ENCODE peak calls at places on chromosomes 3 and 15, in seven cellular contexts. One of them, this sample, is unnamed.

GRCh38 chr15:38671675-38672141 is 107.1 kb upstream of the RASGRP1 start:
- DNase-seq in mesenteric fat pad: no peak
- DNase-seq in A172: no peak
- DNase-seq in stomach: no peak
- DNase-seq in fibroblast of pulmonary artery: no peak
- DNase-seq in activated naive CD4-positive, alpha-beta T cell treated with Interleukin-2 at 50 U/mL for 16 hours: peak; percentile 50
- DNase-seq in lung microvascular endothelial cell: no peak
- DNase-seq in this sample: no peak

GRCh38 chr15:101712078-101712477 is 12.2 kb downstream of the TARS3 start:
- DNase-seq in mesenteric fat pad: no peak
- DNase-seq in A172: no peak
- DNase-seq in stomach: no peak
- DNase-seq in fibroblast of pulmonary artery: no peak
- DNase-seq in activated naive CD4-positive, alpha-beta T cell treated with Interleukin-2 at 50 U/mL for 16 hours: no peak
- DNase-seq in lung microvascular endothelial cell: no peak
- DNase-seq in this sample: no peak

GRCh38 chr3:10949197-10949596 is 43.4 kb upstream of the SLC6A1 start:
- DNase-seq in mesenteric fat pad: no peak
- DNase-seq in A172: no peak
- DNase-seq in stomach: no peak
- DNase-seq in fibroblast of pulmonary artery: no peak
- DNase-seq in activated naive CD4-positive, alpha-beta T cell treated with Interleukin-2 at 50 U/mL for 16 hours: no peak
- DNase-seq in lung microvascular endothelial cell: no peak
- DNase-seq in this sample: peak; percentile 78

GRCh38 chr15:77834276-77834990 is 201.7 kb upstream of the LINGO1 start:
- DNase-seq in mesenteric fat pad: no peak
- DNase-seq in A172: no peak
- DNase-seq in stomach: no peak
- DNase-seq in fibroblast of pulmonary artery: no peak
- DNase-seq in activated naive CD4-positive, alpha-beta T cell treated with Interleukin-2 at 50 U/mL for 16 hours: no peak
- DNase-seq in lung microvascular endothelial cell: no peak
- DNase-seq in this sample: no peak

GRCh38 chr3:126119008-126119675 is 35.2 kb upstream of the SLC41A3 start:
- DNase-seq in mesenteric fat pad: peak; percentile 79
- DNase-seq in A172: no peak
- DNase-seq in stomach: peak; percentile 15
- DNase-seq in fibroblast of pulmonary artery: no peak
- DNase-seq in activated naive CD4-positive, alpha-beta T cell treated with Interleukin-2 at 50 U/mL for 16 hours: no peak
- DNase-seq in lung microvascular endothelial cell: no peak
- DNase-seq in this sample: no peak

GRCh38 chr3:151430821-151431484 is 29.9 kb downstream of the IGSF10 start:
- DNase-seq in mesenteric fat pad: no peak
- DNase-seq in A172: no peak
- DNase-seq in stomach: no peak
- DNase-seq in fibroblast of pulmonary artery: peak; percentile 37
- DNase-seq in activated naive CD4-positive, alpha-beta T cell treated with Interleukin-2 at 50 U/mL for 16 hours: no peak
- DNase-seq in lung microvascular endothelial cell: no peak
- DNase-seq in this sample: no peak

GRCh38 chr15:65954289-65954741 is 85.0 kb downstream of the RAB11A start:
- DNase-seq in mesenteric fat pad: no peak
- DNase-seq in A172: peak; percentile 89
- DNase-seq in stomach: no peak
- DNase-seq in fibroblast of pulmonary artery: peak; percentile 80
- DNase-seq in activated naive CD4-positive, alpha-beta T cell treated with Interleukin-2 at 50 U/mL for 16 hours: no peak
- DNase-seq in lung microvascular endothelial cell: peak; percentile 6
- DNase-seq in this sample: no peak

GRCh38 chr15:51307811-51308210 is 30.6 kb downstream of the CYP19A1 start:
- DNase-seq in mesenteric fat pad: no peak
- DNase-seq in A172: no peak
- DNase-seq in stomach: no peak
- DNase-seq in fibroblast of pulmonary artery: peak; percentile 22
- DNase-seq in activated naive CD4-positive, alpha-beta T cell treated with Interleukin-2 at 50 U/mL for 16 hours: no peak
- DNase-seq in lung microvascular endothelial cell: no peak
- DNase-seq in this sample: no peak

GRCh38 chr3:55333041-55333440 is 154.1 kb downstream of the WNT5A start:
- DNase-seq in mesenteric fat pad: no peak
- DNase-seq in A172: no peak
- DNase-seq in stomach: no peak
- DNase-seq in fibroblast of pulmonary artery: no peak
- DNase-seq in activated naive CD4-positive, alpha-beta T cell treated with Interleukin-2 at 50 U/mL for 16 hours: no peak
- DNase-seq in lung microvascular endothelial cell: no peak
- DNase-seq in this sample: no peak

GRCh38 chr3:56593455-56594158 is 36.6 kb downstream of the CCDC66 start:
- DNase-seq in mesenteric fat pad: no peak
- DNase-seq in A172: no peak
- DNase-seq in stomach: no peak
- DNase-seq in fibroblast of pulmonary artery: no peak
- DNase-seq in activated naive CD4-positive, alpha-beta T cell treated with Interleukin-2 at 50 U/mL for 16 hours: peak; percentile 38
- DNase-seq in lung microvascular endothelial cell: no peak
- DNase-seq in this sample: no peak

GRCh38 chr15:90126022-90126421 is 23.8 kb upstream of the IDH2 start:
- DNase-seq in mesenteric fat pad: no peak
- DNase-seq in A172: no peak
- DNase-seq in stomach: peak; percentile 70
- DNase-seq in fibroblast of pulmonary artery: no peak
- DNase-seq in activated naive CD4-positive, alpha-beta T cell treated with Interleukin-2 at 50 U/mL for 16 hours: no peak
- DNase-seq in lung microvascular endothelial cell: no peak
- DNase-seq in this sample: no peak

GRCh38 chr3:57221883-57222282 is 5.6 kb upstream of the APPL1 start:
- DNase-seq in mesenteric fat pad: no peak
- DNase-seq in A172: no peak
- DNase-seq in stomach: no peak
- DNase-seq in fibroblast of pulmonary artery: peak; percentile 58
- DNase-seq in activated naive CD4-positive, alpha-beta T cell treated with Interleukin-2 at 50 U/mL for 16 hours: no peak
- DNase-seq in lung microvascular endothelial cell: peak; percentile 50
- DNase-seq in this sample: no peak

GRCh38 chr15:51298656-51299055 is 39.7 kb downstream of the CYP19A1 start:
- DNase-seq in mesenteric fat pad: no peak
- DNase-seq in A172: no peak
- DNase-seq in stomach: no peak
- DNase-seq in fibroblast of pulmonary artery: no peak
- DNase-seq in activated naive CD4-positive, alpha-beta T cell treated with Interleukin-2 at 50 U/mL for 16 hours: no peak
- DNase-seq in lung microvascular endothelial cell: no peak
- DNase-seq in this sample: no peak

GRCh38 chr3:141576744-141577052 is 89.9 kb downstream of the RASA2 start:
- DNase-seq in mesenteric fat pad: no peak
- DNase-seq in A172: no peak
- DNase-seq in stomach: no peak
- DNase-seq in fibroblast of pulmonary artery: no peak
- DNase-seq in activated naive CD4-positive, alpha-beta T cell treated with Interleukin-2 at 50 U/mL for 16 hours: no peak
- DNase-seq in lung microvascular endothelial cell: no peak
- DNase-seq in this sample: no peak

GRCh38 chr3:33134026-33134625 is 20.3 kb downstream of the CRTAP start:
- DNase-seq in mesenteric fat pad: no peak
- DNase-seq in A172: no peak
- DNase-seq in stomach: no peak
- DNase-seq in fibroblast of pulmonary artery: no peak
- DNase-seq in activated naive CD4-positive, alpha-beta T cell treated with Interleukin-2 at 50 U/mL for 16 hours: no peak
- DNase-seq in lung microvascular endothelial cell: no peak
- DNase-seq in this sample: no peak

GRCh38 chr15:28128036-28128435 is 28.9 kb upstream of the OCA2 start:
- DNase-seq in mesenteric fat pad: no peak
- DNase-seq in A172: no peak
- DNase-seq in stomach: peak; percentile 25
- DNase-seq in fibroblast of pulmonary artery: no peak
- DNase-seq in activated naive CD4-positive, alpha-beta T cell treated with Interleukin-2 at 50 U/mL for 16 hours: no peak
- DNase-seq in lung microvascular endothelial cell: no peak
- DNase-seq in this sample: peak; percentile 80

GRCh38 chr3:39186692-39187151 is 5.7 kb downstream of the XIRP1 start:
- DNase-seq in mesenteric fat pad: no peak
- DNase-seq in A172: no peak
- DNase-seq in stomach: no peak
- DNase-seq in fibroblast of pulmonary artery: no peak
- DNase-seq in activated naive CD4-positive, alpha-beta T cell treated with Interleukin-2 at 50 U/mL for 16 hours: no peak
- DNase-seq in lung microvascular endothelial cell: no peak
- DNase-seq in this sample: no peak